ENCODE peak calls at places on chromosomes 6 and 20, in seven cellular contexts. S is HTR-8/SVneo, W is lung microvascular endothelial cell, K is H4, G is T-helper 1 cell, U is tibial artery, H is GM23248. E is an unnamed sample.

GRCh38 chr20:58721951-58722371 is 29.4 kb downstream of the NPEPL1 start:
- DNase-seq in S (no peak), W (no peak), K (peak), G (no peak), U (peak), H (no peak), E (no peak)

GRCh38 chr6:82179415-82179814 is 68.1 kb downstream of the IBTK start:
- DNase-seq in S (no peak), W (no peak), K (no peak), G (no peak), U (no peak), H (peak), E (no peak)

GRCh38 chr6:30845183-30845582 is 39.1 kb upstream of the DDR1 start:
- DNase-seq in S (no peak), W (no peak), K (no peak), G (no peak), U (no peak), H (no peak), E (no peak)

GRCh38 chr6:25464225-25464624 is 185.1 kb downstream of the CARMIL1 start:
- DNase-seq in S (no peak), W (no peak), K (no peak), G (no peak), U (no peak), H (no peak), E (no peak)

GRCh38 chr6:42711930-42712329 is 10.5 kb downstream of the PRPH2 start:
- DNase-seq in S (no peak), W (no peak), K (no peak), G (no peak), U (no peak), H (no peak), E (no peak)

GRCh38 chr6:155177369-155177961 is 86.3 kb upstream of the CLDN20 start:
- DNase-seq in S (no peak), W (peak), K (peak), G (peak), U (no peak), H (peak), E (peak)

GRCh38 chr6:146364816-146365594 is 178.6 kb upstream of the RAB32 start:
- DNase-seq in S (no peak), W (peak), K (no peak), G (no peak), U (no peak), H (peak), E (no peak)

GRCh38 chr6:40937491-40937890 is 101.5 kb downstream of the UNC5CL start:
- DNase-seq in S (no peak), W (peak), K (no peak), G (no peak), U (no peak), H (peak), E (no peak)

GRCh38 chr6:95248501-95248900 is 328.8 kb upstream of the MANEA start:
- DNase-seq in S (no peak), W (no peak), K (no peak), G (no peak), U (no peak), H (no peak), E (no peak)